ENCODE peak calls at places on chromosomes 4 and X, in eight cellular contexts. T is activated T-helper 1 cell treated with anti-CD3 and anti-CD28 coated beads, Interleukin-2, amount 50 U/mL, for 16 hours; K is H4; Z is RPMI8226; I is AG09309; A is right lobe of liver; L is stimulated activated CD4-positive, alpha-beta T cell treated with anti-CD3 and anti-CD28 coated beads, TNF-alpha, amount 100 ng/mL, for 48 hours; Y is endothelial cell. P is an unnamed sample.

GRCh38 chr4:163048447-163048846 is 118.2 kb downstream of the NAF1 start:
- DNase-seq in Z (peak), I (no peak), K (peak), A (no peak), L (no peak), Y (peak), T (no peak), P (no peak)

GRCh38 chrX:11663875-11664210 is 1.9 kb downstream of the ARHGAP6 start:
- DNase-seq in A (no peak), L (no peak), Z (no peak), I (no peak), K (no peak), T (no peak), Y (no peak), P (no peak)

GRCh38 chrX:48645669-48646068 is 37.9 kb upstream of the WAS start:
- DNase-seq in A (no peak), Z (no peak), T (no peak), Y (no peak), K (no peak), I (no peak), L (no peak), P (no peak)

GRCh38 chr4:187184513-187184912 is 460.9 kb upstream of the FAT1 start:
- DNase-seq in L (no peak), A (no peak), K (no peak), Z (no peak), T (no peak), Y (no peak), I (no peak), P (no peak)

GRCh38 chr4:176064539-176064938 is 1.1 kb upstream of the WDR17 start:
- DNase-seq in L (no peak), K (no peak), A (no peak), I (no peak), T (no peak), Y (no peak), Z (no peak), P (no peak)

GRCh38 chr4:158461336-158461735 is 60.3 kb upstream of the RXFP1 start:
- DNase-seq in A (no peak), I (no peak), Z (no peak), T (no peak), L (no peak), K (no peak), Y (no peak), P (no peak)

GRCh38 chr4:105613326-105613725 is 60.9 kb downstream of the ARHGEF38 start:
- DNase-seq in I (no peak), A (no peak), T (no peak), Z (no peak), K (no peak), L (no peak), Y (no peak), P (no peak)

GRCh38 chr4:79198886-79199591 is 126.8 kb downstream of the NAA11 start:
- DNase-seq in A (no peak), I (no peak), L (no peak), Y (no peak), K (no peak), Z (no peak), T (no peak), P (no peak)

GRCh38 chrX:102720237-102721168 is at the start of gene GPRASP3:
- DNase-seq in Y (peak), Z (no peak), T (peak), A (peak), K (peak), I (peak), L (peak), P (peak)

GRCh38 chr4:188779586-188779985 is 640.3 kb downstream of the TRIML1 start:
- DNase-seq in L (no peak), K (no peak), Y (no peak), A (no peak), Z (no peak), T (no peak), I (no peak), P (no peak)

GRCh38 chr4:4341861-4342650 is 44.8 kb upstream of the NSG1 start:
- DNase-seq in A (no peak), L (no peak), K (no peak), T (no peak), Z (no peak), I (no peak), Y (no peak), P (no peak)

GRCh38 chrX:150772150-150772970 is 79.2 kb downstream of the MTMR1 start:
- DNase-seq in L (peak), Y (peak), T (peak), A (peak), I (no peak), K (peak), Z (peak), P (peak)

GRCh38 chrX:40130207-40130606 is 32.4 kb upstream of the BCOR start:
- DNase-seq in L (no peak), Y (no peak), Z (no peak), A (no peak), I (no peak), K (peak), T (no peak), P (no peak)

GRCh38 chrX:323721-324628 is 5.4 kb upstream of the GTPBP6 start:
- DNase-seq in A (peak), Z (peak), K (peak), T (no peak), Y (no peak), L (no peak), I (no peak), P (no peak)

GRCh38 chrX:38886112-38886511 is 84.9 kb downstream of the MID1IP1 start:
- DNase-seq in Z (no peak), A (no peak), L (no peak), K (no peak), T (no peak), Y (no peak), I (no peak), P (no peak)

GRCh38 chr4:159103406-159104131 is 690 bp downstream of the RAPGEF2 start:
- DNase-seq in K (peak), Z (peak), I (no peak), L (no peak), A (peak), T (peak), Y (peak), P (no peak)

GRCh38 chr4:87540176-87541058 is 11.2 kb upstream of the SPARCL1 start:
- DNase-seq in A (no peak), T (no peak), Y (no peak), I (no peak), K (no peak), L (no peak), Z (no peak), P (no peak)

GRCh38 chr4:149884046-149884445 is 68.4 kb upstream of the IQCM start:
- DNase-seq in A (peak), T (no peak), Y (no peak), K (no peak), Z (no peak), L (no peak), I (peak), P (no peak)

GRCh38 chr4:82467442-82467841 is 37.1 kb downstream of the ENOPH1 start:
- DNase-seq in I (no peak), L (no peak), K (no peak), A (no peak), T (no peak), Z (no peak), Y (no peak), P (no peak)

GRCh38 chr4:85024671-85025070 is 58.2 kb upstream of the WDFY3 start:
- DNase-seq in A (no peak), Y (no peak), K (no peak), L (no peak), I (no peak), Z (no peak), T (no peak), P (no peak)

GRCh38 chr4:124564121-124564520 is 148.4 kb downstream of the ANKRD50 start:
- DNase-seq in K (no peak), T (no peak), L (no peak), Z (no peak), I (no peak), A (no peak), Y (no peak), P (no peak)

GRCh38 chrX:129748265-129748664 is 9.5 kb downstream of the XPNPEP2 start:
- DNase-seq in L (no peak), T (no peak), K (no peak), Y (no peak), Z (no peak), A (no peak), I (peak), P (no peak)

GRCh38 chrX:9456250-9457074 is 8.4 kb upstream of the TBL1X start:
- DNase-seq in Y (no peak), L (no peak), A (peak), Z (no peak), T (no peak), I (no peak), K (no peak), P (no peak)

GRCh38 chrX:150044556-150044955 is 106.3 kb upstream of the EOLA2 start:
- DNase-seq in A (no peak), T (no peak), L (no peak), I (no peak), K (peak), Z (no peak), Y (no peak), P (no peak)

GRCh38 chr4:104494822-104495559 is at the start of gene CXXC4:
- DNase-seq in T (no peak), Y (peak), L (no peak), Z (peak), A (peak), I (no peak), K (peak), P (peak)

GRCh38 chr4:142493255-142493976 is 352.7 kb downstream of the INPP4B start:
- DNase-seq in T (no peak), Z (no peak), K (no peak), A (no peak), L (no peak), Y (no peak), I (no peak), P (no peak)

GRCh38 chr4:77156912-77157858 is at the start of gene CCNG2:
- DNase-seq in I (peak), Y (peak), Z (peak), T (peak), A (peak), K (peak), L (peak), P (peak)

GRCh38 chrX:66051989-66052388 is 12.1 kb upstream of the VSIG4 start:
- DNase-seq in K (no peak), A (no peak), I (no peak), Z (no peak), T (no peak), L (no peak), Y (no peak), P (no peak)

GRCh38 chrX:120790118-120790517 is 85.5 kb downstream of the CT47B1 start:
- DNase-seq in I (peak), K (peak), T (no peak), L (no peak), A (no peak), Y (peak), Z (peak), P (no peak)

GRCh38 chr4:8547108-8547911 is 32.9 kb upstream of the GPR78 start:
- DNase-seq in T (no peak), Z (peak), L (no peak), K (no peak), I (no peak), Y (peak), A (no peak), P (no peak)

GRCh38 chr4:78168029-78168428 is 110.9 kb downstream of the FRAS1 start:
- DNase-seq in T (no peak), A (no peak), Y (no peak), L (no peak), Z (no peak), K (no peak), I (no peak), P (peak)

GRCh38 chr4:167956676-167957075 is 135.7 kb upstream of the ANXA10 start:
- DNase-seq in L (no peak), K (no peak), Y (no peak), Z (no peak), T (no peak), A (no peak), I (no peak), P (no peak)

GRCh38 chr4:183314806-183315205 is 5.3 kb downstream of the CLDN22 start:
- DNase-seq in Y (no peak), L (no peak), Z (no peak), I (no peak), T (no peak), A (no peak), K (no peak), P (no peak)

GRCh38 chr4:108010167-108010566 is 20.5 kb downstream of the HADH start:
- DNase-seq in Z (no peak), L (no peak), T (no peak), Y (no peak), K (no peak), A (no peak), I (peak), P (no peak)

GRCh38 chrX:145190801-145191389 is 56.4 kb upstream of the SPANXN1 start:
- DNase-seq in K (peak), T (no peak), Y (no peak), L (no peak), I (no peak), Z (peak), A (no peak), P (no peak)

GRCh38 chr4:119093042-119093827 is 42.4 kb upstream of the MYOZ2 start:
- DNase-seq in K (peak), A (no peak), L (no peak), Y (no peak), T (no peak), Z (no peak), I (no peak), P (no peak)

P was measured in NCI-H187 treated with DMSO at 0.1 percent for 48 hours.